ENCODE peak calls at places on chromosomes 5 and 9, in four cellular contexts. R is HCT116, D is GM23248, P is mammary epithelial cell. Z is an unnamed sample.

GRCh38 chr9:108620767-108621166 is 235.0 kb downstream of the ACTL7B start:
- DNase-seq in R (no peak), P (no peak), D (peak; percentile 43), Z (no peak)

GRCh38 chr5:133509742-133510079 is 102.6 kb downstream of the FSTL4 start:
- DNase-seq in R (no peak), D (no peak), P (no peak), Z (no peak)

GRCh38 chr9:70411930-70412677 is 2.4 kb downstream of the KLF9 start:
- DNase-seq in D (peak; percentile 91), R (peak; percentile 27), P (peak; percentile 84), Z (no peak)

GRCh38 chr5:160188151-160188967 is 40.9 kb upstream of the FABP6 start:
- DNase-seq in D (peak; percentile 72), R (no peak), P (no peak), Z (peak; percentile 87)

GRCh38 chr9:129617167-129617566 is 3.7 kb downstream of the C9orf50 start:
- DNase-seq in P (peak; percentile 66), R (no peak), D (peak; percentile 88), Z (no peak)

GRCh38 chr5:179858241-179858585 is 404 bp downstream of the MRNIP start:
- DNase-seq in P (peak; percentile 48), R (no peak), D (peak; percentile 68), Z (no peak)

GRCh38 chr5:149317281-149318048 is 27.8 kb upstream of the GRPEL2 start:
- DNase-seq in P (peak; percentile 37), R (peak; percentile 23), D (peak; percentile 69), Z (no peak)

GRCh38 chr5:18772475-18772874 is 1138.2 kb downstream of the TAF11L14 start:
- DNase-seq in R (no peak), D (no peak), P (peak; percentile 76), Z (no peak)

GRCh38 chr5:112594060-112594850 is 143.4 kb upstream of the APC start:
- DNase-seq in P (peak; percentile 5), R (no peak), D (peak; percentile 32), Z (peak; percentile 39)

GRCh38 chr5:139021346-139021745 is 146.2 kb upstream of the LRRTM2 start:
- DNase-seq in D (no peak), P (no peak), R (no peak), Z (no peak)

GRCh38 chr5:155147222-155147621 is 133.7 kb downstream of the KIF4B start:
- DNase-seq in D (peak; percentile 27), P (no peak), R (no peak), Z (no peak)

GRCh38 chr9:18989097-18989496 is 43.9 kb downstream of the SAXO1 start:
- DNase-seq in D (no peak), P (no peak), R (no peak), Z (no peak)

GRCh38 chr5:141383345-141383744 is 803 bp downstream of the PCDHGA7 start:
- DNase-seq in R (no peak), D (no peak), P (no peak), Z (no peak)

GRCh38 chr9:85114799-85115198 is 445.3 kb downstream of the NTRK2 start:
- DNase-seq in P (peak; percentile 80), R (no peak), D (no peak), Z (no peak)

GRCh38 chr9:14068690-14069089 is 245.3 kb downstream of the NFIB start:
- DNase-seq in P (no peak), R (no peak), D (no peak), Z (no peak)

GRCh38 chr5:168675883-168676408 is 96.8 kb upstream of the PANK3 start:
- DNase-seq in R (no peak), D (no peak), P (no peak), Z (no peak)

GRCh38 chr9:132210472-132211145 is 48.8 kb downstream of the NTNG2 start:
- DNase-seq in R (no peak), D (peak; percentile 72), P (peak; percentile 71), Z (no peak)

GRCh38 chr5:59937633-59938032 is 44.1 kb upstream of the PDE4D start:
- DNase-seq in D (no peak), P (no peak), R (no peak), Z (no peak)

GRCh38 chr5:146213210-146213838 is 9.9 kb downstream of the RBM27 start:
- DNase-seq in D (no peak), P (peak; percentile 33), R (no peak), Z (peak; percentile 60)

GRCh38 chr9:134262035-134262434 is 64.2 kb upstream of the RXRA start:
- DNase-seq in D (no peak), P (no peak), R (no peak), Z (no peak)

GRCh38 chr5:136510481-136510880 is 145.1 kb upstream of the TRPC7 start:
- DNase-seq in R (no peak), P (no peak), D (no peak), Z (no peak)

GRCh38 chr5:60492958-60493357 is 207.0 kb downstream of the DEPDC1B start:
- DNase-seq in D (peak; percentile 5), R (no peak), P (peak; percentile 82), Z (no peak)

GRCh38 chr5:138635268-138635667 is 60.1 kb upstream of the HSPA9 start:
- DNase-seq in D (peak; percentile 36), R (no peak), P (peak; percentile 38), Z (no peak)

DNA sequence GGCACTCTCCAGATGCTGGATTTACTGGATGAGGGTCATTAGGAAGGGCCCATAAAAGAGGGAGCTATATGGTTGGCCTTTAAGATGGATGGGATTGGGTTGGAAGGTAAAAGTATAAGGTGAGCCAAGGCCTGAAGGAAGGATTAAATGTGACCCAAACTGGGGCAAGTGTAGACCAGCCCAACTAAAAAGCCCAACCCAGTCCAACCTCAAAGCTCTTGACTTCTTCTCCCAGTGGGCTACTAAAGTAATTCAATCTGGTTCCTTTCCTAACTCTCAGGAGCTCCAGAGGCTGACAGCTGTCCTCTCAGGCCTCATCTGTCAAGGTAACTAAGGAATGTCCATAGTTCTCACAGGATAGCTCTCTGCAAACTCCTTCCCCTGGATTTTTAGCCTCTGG is 122.2 kb upstream of the EFNA5 start:
- DNase-seq in D (no peak), P (no peak), R (no peak), Z (no peak)
- H3K27ac ChIP-seq in D (no peak overlapping the region), P (no peak overlapping the region), R (no peak overlapping the region), Z (no peak overlapping the region)

GRCh38 chr5:1315709-1316587 is 21.1 kb upstream of the TERT start:
- DNase-seq in P (peak; percentile 75), D (peak; percentile 24), R (no peak), Z (no peak)
- H3K9ac ChIP-seq in P (no peak overlapping the region), D (no peak overlapping the region), R (peak overlapping the region; percentile 20), Z (no peak overlapping the region)

DNA sequence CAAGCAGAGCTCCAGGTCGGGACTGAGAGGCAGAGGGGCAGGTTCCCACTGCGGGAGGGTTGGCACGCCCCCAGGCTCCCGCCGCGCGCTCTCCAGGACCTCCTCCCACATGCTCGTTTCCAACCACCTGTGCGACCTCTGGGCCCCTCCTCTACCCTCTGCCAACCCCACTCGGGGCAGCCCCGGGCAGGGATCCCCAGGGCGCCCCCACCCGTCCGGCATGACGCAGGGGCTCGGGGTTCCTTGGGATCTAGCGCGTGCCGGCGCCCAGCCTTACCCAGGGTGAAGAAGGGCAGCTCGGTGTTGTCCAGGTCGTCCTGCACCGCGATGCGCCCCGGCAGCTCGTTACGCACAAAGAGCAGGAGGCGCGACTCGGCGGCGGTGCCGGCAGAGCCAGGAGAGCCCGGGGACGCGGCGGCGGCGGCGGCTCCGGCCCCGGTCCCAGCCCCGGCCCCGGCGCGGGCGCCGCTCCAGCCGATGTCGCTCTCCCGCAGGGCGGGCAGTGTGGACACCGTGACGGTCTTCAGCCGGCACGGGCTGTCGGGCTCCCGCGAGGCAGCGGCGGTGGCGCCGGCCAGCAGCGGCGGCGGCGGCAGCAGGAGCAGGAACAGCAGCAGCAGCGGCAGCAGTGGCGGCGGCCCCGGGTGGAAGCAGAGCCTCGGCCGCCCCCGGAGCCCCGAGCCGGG is 494 bp downstream of the ASTN2 start:
- DNase-seq in R (no peak), P (peak; percentile 18), D (peak; percentile 50), Z (no peak)
- TF ChIP-seq EZH2 in R (no peak), P (no peak), D (peak; percentile 73), Z (peak; percentile 19)

GRCh38 chr5:173868096-173868879 is 19.9 kb upstream of the CPEB4 start:
- DNase-seq in D (no peak), P (no peak), R (no peak), Z (no peak)
- H3K27ac ChIP-seq in D (no peak overlapping the region), P (no peak overlapping the region), R (no peak overlapping the region), Z (no peak overlapping the region)

GRCh38 chr5:95172659-95173058 is 112.2 kb downstream of the MCTP1 start:
- DNase-seq in R (no peak), D (no peak), P (no peak), Z (no peak)

GRCh38 chr5:95181650-95182049 is 103.2 kb downstream of the MCTP1 start:
- DNase-seq in D (no peak), R (no peak), P (no peak), Z (no peak)

GRCh38 chr5:95178046-95178651 is 106.7 kb downstream of the MCTP1 start:
- DNase-seq in D (peak; percentile 3), P (no peak), R (peak; percentile 29), Z (peak; percentile 67)
- H3K9ac ChIP-seq in D (no peak overlapping the region), P (no peak overlapping the region), R (no peak overlapping the region), Z (no peak overlapping the region)

GRCh38 chr5:174642816-174643405 is 81.5 kb upstream of the MSX2 start:
- DNase-seq in D (no peak), R (no peak), P (no peak), Z (no peak)

GRCh38 chr5:174645677-174646076 is 78.7 kb upstream of the MSX2 start:
- DNase-seq in R (no peak), D (no peak), P (no peak), Z (no peak)

DNA sequence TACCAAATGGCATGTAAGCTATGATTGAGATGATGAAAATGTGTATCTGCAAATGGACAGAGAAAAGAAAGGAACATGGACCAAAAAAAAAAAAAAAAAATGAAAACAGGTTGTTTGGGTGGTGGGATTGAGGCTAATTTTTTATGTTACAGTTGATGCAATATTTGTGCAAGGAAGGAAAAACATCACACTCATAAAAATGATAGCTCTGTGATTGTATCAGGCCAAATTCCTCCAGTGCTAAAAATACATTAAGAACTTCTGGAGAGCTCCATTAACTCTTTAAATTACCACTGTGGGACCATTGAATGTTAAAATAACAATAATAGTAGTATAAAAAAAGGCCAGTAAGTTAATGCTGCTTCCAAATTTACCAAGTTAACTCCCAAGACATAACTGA is 79.5 kb upstream of the MSX2 start:
- DNase-seq in R (no peak), D (no peak), P (no peak), Z (no peak)
- TF ChIP-seq EZH2 in R (no peak), D (no peak), P (no peak), Z (no peak)

GRCh38 chr5:67164856-67165523 is 31.6 kb downstream of the CD180 start:
- DNase-seq in D (no peak), P (no peak), R (no peak), Z (no peak)
- H3K27ac ChIP-seq in D (no peak overlapping the region), P (no peak overlapping the region), R (no peak overlapping the region), Z (no peak overlapping the region)